ENCODE peak calls at places on chromosomes 1 and 21, in four cellular contexts. One of them, this sample, is unnamed.

GRCh38 chr1:99963041-99963795 is 6.6 kb upstream of the SLC35A3 start:
- DNase-seq in breast epithelium: no peak
- DNase-seq in CD8-positive, alpha-beta T cell: no peak
- DNase-seq in dorsolateral prefrontal cortex: no peak
- DNase-seq in this sample: no peak

GRCh38 chr1:68782890-68783289 is 286.0 kb upstream of the DEPDC1 start:
- DNase-seq in dorsolateral prefrontal cortex: no peak
- DNase-seq in breast epithelium: no peak
- DNase-seq in CD8-positive, alpha-beta T cell: no peak
- DNase-seq in this sample: no peak

GRCh38 chr1:27719286-27720251 is 6.2 kb upstream of the FAM76A start:
- DNase-seq in dorsolateral prefrontal cortex: no peak
- DNase-seq in breast epithelium: no peak
- DNase-seq in CD8-positive, alpha-beta T cell: no peak
- DNase-seq in this sample: no peak

GRCh38 chr1:185463433-185463832 is 146.4 kb upstream of the IVNS1ABP start:
- DNase-seq in CD8-positive, alpha-beta T cell: no peak
- DNase-seq in breast epithelium: no peak
- DNase-seq in dorsolateral prefrontal cortex: no peak
- DNase-seq in this sample: no peak

GRCh38 chr21:36783612-36784383 is 84.9 kb downstream of the SIM2 start:
- DNase-seq in breast epithelium: no peak
- DNase-seq in CD8-positive, alpha-beta T cell: no peak
- DNase-seq in dorsolateral prefrontal cortex: no peak
- DNase-seq in this sample: no peak

GRCh38 chr1:205360166-205360565 is 3.4 kb upstream of the KLHDC8A start:
- DNase-seq in CD8-positive, alpha-beta T cell: no peak
- DNase-seq in dorsolateral prefrontal cortex: no peak
- DNase-seq in breast epithelium: no peak
- DNase-seq in this sample: no peak

GRCh38 chr1:230067441-230067870 is 418 bp downstream of the GALNT2 start:
- DNase-seq in breast epithelium: peak
- DNase-seq in CD8-positive, alpha-beta T cell: no peak
- DNase-seq in dorsolateral prefrontal cortex: no peak
- DNase-seq in this sample: no peak

GRCh38 chr1:236159704-236160539 is 17.6 kb downstream of the GPR137B start:
- DNase-seq in dorsolateral prefrontal cortex: no peak
- DNase-seq in breast epithelium: no peak
- DNase-seq in CD8-positive, alpha-beta T cell: no peak
- DNase-seq in this sample: no peak

GRCh38 chr1:100950776-100951175 is 54.9 kb downstream of the SLC30A7 start:
- DNase-seq in breast epithelium: no peak
- DNase-seq in CD8-positive, alpha-beta T cell: no peak
- DNase-seq in dorsolateral prefrontal cortex: no peak
- DNase-seq in this sample: no peak

GRCh38 chr1:164772635-164773034 is 213.7 kb downstream of the PBX1 start:
- DNase-seq in breast epithelium: no peak
- DNase-seq in dorsolateral prefrontal cortex: no peak
- DNase-seq in CD8-positive, alpha-beta T cell: no peak
- DNase-seq in this sample: no peak

GRCh38 chr21:41953831-41954653 is at the start of gene C2CD2:
- DNase-seq in dorsolateral prefrontal cortex: no peak
- DNase-seq in breast epithelium: no peak
- DNase-seq in CD8-positive, alpha-beta T cell: no peak
- DNase-seq in this sample: no peak

GRCh38 chr1:217364220-217364619 is 266.7 kb downstream of the GPATCH2 start:
- DNase-seq in CD8-positive, alpha-beta T cell: no peak
- DNase-seq in breast epithelium: no peak
- DNase-seq in dorsolateral prefrontal cortex: no peak
- DNase-seq in this sample: no peak

GRCh38 chr1:43359696-43360095 is 915 bp downstream of the CDC20 start:
- DNase-seq in CD8-positive, alpha-beta T cell: no peak
- DNase-seq in dorsolateral prefrontal cortex: no peak
- DNase-seq in breast epithelium: no peak
- DNase-seq in this sample: no peak

GRCh38 chr1:155241851-155242264 is 13.4 kb downstream of the ENTREP3 start:
- DNase-seq in CD8-positive, alpha-beta T cell: no peak
- DNase-seq in breast epithelium: no peak
- DNase-seq in dorsolateral prefrontal cortex: no peak
- DNase-seq in this sample: no peak

GRCh38 chr21:41321908-41322495 is 5.4 kb downstream of the FAM3B start:
- DNase-seq in dorsolateral prefrontal cortex: no peak
- DNase-seq in breast epithelium: no peak
- DNase-seq in CD8-positive, alpha-beta T cell: no peak
- DNase-seq in this sample: no peak

GRCh38 chr1:202130275-202130646 is 7.5 kb downstream of the GPR37L1 start:
- DNase-seq in dorsolateral prefrontal cortex: peak
- DNase-seq in breast epithelium: peak
- DNase-seq in CD8-positive, alpha-beta T cell: no peak
- DNase-seq in this sample: no peak

GRCh38 chr1:226798427-226799411 is 59.6 kb upstream of the ITPKB start:
- DNase-seq in CD8-positive, alpha-beta T cell: peak
- DNase-seq in dorsolateral prefrontal cortex: no peak
- DNase-seq in breast epithelium: no peak
- DNase-seq in this sample: no peak

GRCh38 chr1:116570358-116571214 is at the start of gene CD58:
- DNase-seq in breast epithelium: peak
- DNase-seq in dorsolateral prefrontal cortex: no peak
- DNase-seq in CD8-positive, alpha-beta T cell: peak
- DNase-seq in this sample: peak

GRCh38 chr1:71522721-71523120 is 441.9 kb upstream of the ZRANB2 start:
- DNase-seq in dorsolateral prefrontal cortex: no peak
- DNase-seq in CD8-positive, alpha-beta T cell: no peak
- DNase-seq in breast epithelium: no peak
- DNase-seq in this sample: no peak

GRCh38 chr1:225811622-225812487 is 1.9 kb downstream of the EPHX1 start:
- DNase-seq in breast epithelium: no peak
- DNase-seq in CD8-positive, alpha-beta T cell: no peak
- DNase-seq in dorsolateral prefrontal cortex: no peak
- DNase-seq in this sample: no peak

GRCh38 chr1:24109686-24110475 is 2.1 kb downstream of the MYOM3 start:
- DNase-seq in breast epithelium: no peak
- DNase-seq in dorsolateral prefrontal cortex: peak
- DNase-seq in CD8-positive, alpha-beta T cell: no peak
- DNase-seq in this sample: no peak

GRCh38 chr1:33348194-33348593 is 27.3 kb upstream of the A3GALT2 start:
- DNase-seq in dorsolateral prefrontal cortex: no peak
- DNase-seq in CD8-positive, alpha-beta T cell: no peak
- DNase-seq in breast epithelium: no peak
- DNase-seq in this sample: no peak

GRCh38 chr1:210758761-210759160 is 375.2 kb downstream of the KCNH1 start:
- DNase-seq in dorsolateral prefrontal cortex: no peak
- DNase-seq in breast epithelium: no peak
- DNase-seq in CD8-positive, alpha-beta T cell: no peak
- DNase-seq in this sample: no peak

GRCh38 chr1:245874942-245875580 is 632.0 kb downstream of the SMYD3 start:
- DNase-seq in dorsolateral prefrontal cortex: no peak
- DNase-seq in CD8-positive, alpha-beta T cell: no peak
- DNase-seq in breast epithelium: peak
- DNase-seq in this sample: no peak

GRCh38 chr1:234715252-234715945 is 105.4 kb upstream of the IRF2BP2 start:
- DNase-seq in CD8-positive, alpha-beta T cell: no peak
- DNase-seq in breast epithelium: no peak
- DNase-seq in dorsolateral prefrontal cortex: no peak
- DNase-seq in this sample: no peak

GRCh38 chr1:114700026-114700600 is 4.8 kb upstream of the AMPD1 start:
- DNase-seq in breast epithelium: no peak
- DNase-seq in dorsolateral prefrontal cortex: no peak
- DNase-seq in CD8-positive, alpha-beta T cell: no peak
- DNase-seq in this sample: no peak

GRCh38 chr21:28518620-28519019 is 474.1 kb downstream of the LTN1 start:
- DNase-seq in CD8-positive, alpha-beta T cell: no peak
- DNase-seq in breast epithelium: no peak
- DNase-seq in dorsolateral prefrontal cortex: no peak
- DNase-seq in this sample: no peak

GRCh38 chr1:20426923-20427322 is 59.1 kb downstream of the CAMK2N1 start:
- DNase-seq in CD8-positive, alpha-beta T cell: no peak
- DNase-seq in dorsolateral prefrontal cortex: no peak
- DNase-seq in breast epithelium: no peak
- DNase-seq in this sample: no peak

GRCh38 chr1:87134625-87135024 is 194.1 kb upstream of the LMO4 start:
- DNase-seq in dorsolateral prefrontal cortex: no peak
- DNase-seq in CD8-positive, alpha-beta T cell: no peak
- DNase-seq in breast epithelium: no peak
- DNase-seq in this sample: no peak

GRCh38 chr1:78840447-78841251 is 165.9 kb downstream of the ADGRL4 start:
- DNase-seq in dorsolateral prefrontal cortex: no peak
- DNase-seq in breast epithelium: no peak
- DNase-seq in CD8-positive, alpha-beta T cell: no peak
- DNase-seq in this sample: no peak

GRCh38 chr1:222974496-222974895 is 159.7 kb downstream of the DISP1 start:
- DNase-seq in CD8-positive, alpha-beta T cell: no peak
- DNase-seq in breast epithelium: no peak
- DNase-seq in dorsolateral prefrontal cortex: no peak
- DNase-seq in this sample: no peak

GRCh38 chr1:201170533-201171062 is 16.3 kb upstream of the TMEM9 start:
- DNase-seq in CD8-positive, alpha-beta T cell: peak
- DNase-seq in breast epithelium: peak
- DNase-seq in dorsolateral prefrontal cortex: peak
- DNase-seq in this sample: peak

GRCh38 chr1:202333861-202334260 is 7.9 kb downstream of the UBE2T start:
- DNase-seq in breast epithelium: no peak
- DNase-seq in CD8-positive, alpha-beta T cell: no peak
- DNase-seq in dorsolateral prefrontal cortex: no peak
- DNase-seq in this sample: no peak

GRCh38 chr1:220970311-220970710 is 91.1 kb downstream of the HLX start:
- DNase-seq in breast epithelium: no peak
- DNase-seq in CD8-positive, alpha-beta T cell: no peak
- DNase-seq in dorsolateral prefrontal cortex: no peak
- DNase-seq in this sample: no peak

DNA sequence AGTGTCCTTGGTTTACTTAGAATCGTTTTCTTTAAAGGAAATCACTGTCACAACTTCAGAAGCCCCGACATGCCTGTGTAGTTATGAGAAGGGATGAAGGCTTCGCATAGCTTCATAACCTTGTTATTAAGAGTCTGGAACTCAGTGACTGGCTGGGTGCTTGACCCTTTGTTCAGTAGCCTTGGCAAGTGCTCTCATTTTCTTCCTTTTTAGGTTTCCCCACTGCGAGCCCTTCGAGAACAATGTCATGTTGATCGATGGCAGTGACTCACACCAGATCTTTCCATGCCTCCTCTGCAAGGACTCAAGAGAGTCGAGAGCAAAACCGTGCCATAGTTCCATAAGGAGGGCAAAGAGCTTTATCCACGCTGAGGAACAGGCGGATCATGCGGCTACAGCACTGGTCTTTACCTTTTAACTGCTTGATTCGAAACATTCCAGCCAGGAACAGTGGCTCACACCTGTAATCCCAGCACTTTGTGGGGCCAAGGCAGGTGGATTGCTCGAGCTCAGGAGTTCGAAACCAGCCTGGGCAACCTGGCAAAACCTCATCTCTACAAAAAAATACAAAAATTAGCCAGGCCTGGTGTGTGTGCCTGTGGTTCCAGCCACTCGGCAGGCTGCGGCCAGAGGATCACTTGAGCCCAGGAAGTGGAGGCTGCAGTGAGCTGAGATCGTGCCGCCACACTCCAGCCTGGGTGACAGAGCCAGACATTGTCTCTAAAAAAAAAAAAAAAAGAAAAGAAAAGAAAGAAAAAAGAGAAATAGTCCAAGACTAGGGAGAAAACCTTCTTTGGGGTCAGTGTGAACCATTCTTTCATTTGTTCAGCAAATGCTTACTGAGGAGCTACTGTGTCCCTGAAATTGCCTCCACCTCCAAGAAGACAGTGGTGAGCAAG is 95.4 kb upstream of the ERRFI1 start:
- DNase-seq in dorsolateral prefrontal cortex: no peak
- DNase-seq in CD8-positive, alpha-beta T cell: no peak
- DNase-seq in breast epithelium: peak
- DNase-seq in this sample: no peak
- H3K4me3 ChIP-seq in dorsolateral prefrontal cortex: no peak
- H3K4me3 ChIP-seq in CD8-positive, alpha-beta T cell: no peak
- H3K4me3 ChIP-seq in breast epithelium: no peak
- H3K4me3 ChIP-seq in this sample: no peak

DNA sequence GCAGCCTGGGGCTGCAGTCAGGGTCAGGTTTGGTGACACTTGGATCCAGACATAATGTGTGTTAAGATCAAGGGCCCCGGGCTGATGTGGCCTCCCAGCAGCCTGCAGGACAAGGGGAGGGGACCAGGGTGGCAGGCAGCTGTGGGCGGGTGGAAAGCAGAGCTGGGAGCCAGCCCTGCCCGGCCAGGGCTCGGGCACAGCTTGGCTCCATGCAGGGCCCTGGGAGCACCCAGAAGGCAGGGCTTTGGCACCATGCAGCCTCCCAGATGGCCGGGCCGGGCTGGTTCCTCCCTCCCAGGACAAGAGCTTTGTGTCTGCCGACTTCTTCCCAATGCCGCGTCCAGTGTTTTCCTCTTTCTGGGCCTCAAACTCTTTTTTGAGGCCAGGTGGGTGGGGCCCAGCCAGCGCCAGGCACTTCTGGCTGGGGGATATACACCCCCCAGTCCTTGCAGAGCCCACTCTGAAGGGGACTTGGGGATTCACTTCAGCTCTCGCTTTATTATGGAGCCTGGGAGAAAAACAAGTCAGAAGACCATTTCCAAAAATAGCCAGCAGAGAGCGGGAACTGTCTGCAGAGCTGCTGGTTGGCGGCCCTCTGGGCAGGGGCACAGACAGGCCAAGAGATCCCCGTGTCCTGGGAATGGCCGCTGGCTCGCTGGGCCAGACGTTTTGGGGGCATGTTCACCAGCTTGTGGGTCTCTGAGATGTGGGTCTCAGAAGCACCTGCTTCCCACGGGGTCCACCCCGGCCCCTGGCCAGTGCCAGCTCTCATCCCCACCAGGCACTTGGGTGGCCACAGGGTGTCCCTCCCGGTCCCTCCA is 103.8 kb upstream of the ARHGEF16 start:
- DNase-seq in CD8-positive, alpha-beta T cell: no peak
- DNase-seq in breast epithelium: no peak
- DNase-seq in dorsolateral prefrontal cortex: peak
- DNase-seq in this sample: no peak
- TF ChIP-seq CTCF in CD8-positive, alpha-beta T cell: no peak
- TF ChIP-seq CTCF in breast epithelium: no peak
- TF ChIP-seq CTCF in dorsolateral prefrontal cortex: no peak
- TF ChIP-seq CTCF in this sample: no peak

GRCh38 chr1:15950763-15951295 is 25.1 kb downstream of the ZBTB17 start:
- DNase-seq in breast epithelium: no peak
- DNase-seq in CD8-positive, alpha-beta T cell: peak
- DNase-seq in dorsolateral prefrontal cortex: no peak
- DNase-seq in this sample: peak
- H3K4me3 ChIP-seq in breast epithelium: no peak
- H3K4me3 ChIP-seq in CD8-positive, alpha-beta T cell: no peak
- H3K4me3 ChIP-seq in dorsolateral prefrontal cortex: no peak
- H3K4me3 ChIP-seq in this sample: no peak

GRCh38 chr1:41726899-41727748 is 191.6 kb downstream of the HIVEP3 start:
- DNase-seq in breast epithelium: no peak
- DNase-seq in dorsolateral prefrontal cortex: no peak
- DNase-seq in CD8-positive, alpha-beta T cell: no peak
- DNase-seq in this sample: peak
- TF ChIP-seq CTCF in breast epithelium: no peak
- TF ChIP-seq CTCF in dorsolateral prefrontal cortex: no peak
- TF ChIP-seq CTCF in CD8-positive, alpha-beta T cell: no peak
- TF ChIP-seq CTCF in this sample: no peak